ENCODE peak calls at places on chromosomes 6 and 20, in nine cellular contexts. W is Calu3; U is NCI-H510A treated with DMSO at 0.1 percent for 48 hours; J is skeletal muscle cell; Z is cerebellum; S is activated CD4-positive, CD25-positive, alpha-beta regulatory T cell; O is NCI-H748 treated with DMSO at 0.1 percent for 48 hours; Y is DMS153; Q is AG09319. F is an unnamed sample.

GRCh38 chr6:140440223-140440810 is 1065.9 kb upstream of the CITED2 start:
- DNase-seq in W (no peak), U (no peak), J (no peak), Z (no peak), S (no peak), O (no peak), Y (no peak), Q (no peak), F (no peak)

GRCh38 chr6:74167951-74168350 is 471.9 kb downstream of the CD109 start:
- DNase-seq in W (no peak), U (no peak), J (no peak), Z (no peak), S (no peak), O (no peak), Y (no peak), Q (no peak), F (no peak)

GRCh38 chr20:58623579-58624473 is 27.3 kb upstream of the STX16 start:
- DNase-seq in W (peak), U (no peak), J (peak), Z (peak), S (no peak), O (no peak), Y (no peak), Q (peak), F (no peak)

GRCh38 chr20:37406010-37406998 is 60.4 kb downstream of the SRC start:
- DNase-seq in W (peak), U (peak), J (no peak), Z (peak), S (no peak), O (no peak), Y (no peak), Q (no peak), F (peak)

GRCh38 chr6:45472383-45472782 is 94.6 kb upstream of the SUPT3H start:
- DNase-seq in W (no peak), U (no peak), J (peak), Z (no peak), S (no peak), O (no peak), Y (no peak), Q (no peak), F (no peak)

GRCh38 chr20:56872620-56873458 is 243.7 kb downstream of the TFAP2C start:
- DNase-seq in W (no peak), U (no peak), J (no peak), Z (no peak), S (no peak), O (no peak), Y (no peak), Q (no peak), F (no peak)

GRCh38 chr6:150547511-150548222 is 52.0 kb upstream of the PLEKHG1 start:
- DNase-seq in W (no peak), U (no peak), J (no peak), Z (no peak), S (no peak), O (no peak), Y (no peak), Q (no peak), F (no peak)

GRCh38 chr6:119241124-119241491 is 108.5 kb downstream of the MAN1A1 start:
- DNase-seq in W (no peak), U (peak), J (peak), Z (no peak), S (no peak), O (peak), Y (no peak), Q (peak), F (no peak)

GRCh38 chr6:137823826-137824501 is 43.1 kb upstream of the TNFAIP3 start:
- DNase-seq in W (no peak), U (peak), J (peak), Z (no peak), S (no peak), O (peak), Y (peak), Q (peak), F (no peak)

GRCh38 chr6:110173506-110174132 is 5.9 kb downstream of the WASF1 start:
- DNase-seq in W (no peak), U (no peak), J (no peak), Z (no peak), S (no peak), O (no peak), Y (no peak), Q (no peak), F (no peak)

GRCh38 chr6:39273394-39273793 is 40.8 kb downstream of the KCNK17 start:
- DNase-seq in W (no peak), U (no peak), J (no peak), Z (no peak), S (no peak), O (no peak), Y (no peak), Q (no peak), F (no peak)

GRCh38 chr6:128601060-128601459 is 80.7 kb upstream of the PTPRK start:
- DNase-seq in W (no peak), U (no peak), J (no peak), Z (no peak), S (no peak), O (peak), Y (peak), Q (no peak), F (no peak)

GRCh38 chr6:169965239-169965638 is 213.8 kb downstream of the ERMARD start:
- DNase-seq in W (no peak), U (no peak), J (no peak), Z (no peak), S (no peak), O (no peak), Y (no peak), Q (no peak), F (peak)

GRCh38 chr6:158011980-158012566 is 30.4 kb downstream of the SYNJ2 start:
- DNase-seq in W (no peak), U (no peak), J (no peak), Z (no peak), S (no peak), O (no peak), Y (no peak), Q (no peak), F (no peak)

GRCh38 chr6:7200598-7201443 is 93.1 kb downstream of the RREB1 start:
- DNase-seq in W (peak), U (peak), J (no peak), Z (no peak), S (no peak), O (peak), Y (peak), Q (no peak), F (no peak)

GRCh38 chr6:136930528-136930927 is 8.4 kb downstream of the SLC35D3 start:
- DNase-seq in W (no peak), U (no peak), J (no peak), Z (no peak), S (no peak), O (no peak), Y (no peak), Q (no peak), F (no peak)

GRCh38 chr6:43827898-43828297 is 57.9 kb downstream of the VEGFA start:
- DNase-seq in W (no peak), U (peak), J (no peak), Z (no peak), S (no peak), O (no peak), Y (no peak), Q (no peak), F (no peak)

GRCh38 chr6:26576929-26577719 is 19.6 kb upstream of the ABT1 start:
- DNase-seq in W (peak), U (no peak), J (no peak), Z (no peak), S (peak), O (no peak), Y (no peak), Q (peak), F (peak)

GRCh38 chr6:136547336-136547735 is 2.9 kb downstream of the MAP7 start:
- DNase-seq in W (no peak), U (peak), J (no peak), Z (peak), S (no peak), O (peak), Y (peak), Q (no peak), F (peak)

GRCh38 chr6:80341330-80341729 is 234.9 kb downstream of the BCKDHB start:
- DNase-seq in W (no peak), U (no peak), J (peak), Z (no peak), S (no peak), O (no peak), Y (no peak), Q (no peak), F (no peak)

GRCh38 chr6:125952764-125953501 is 3.6 kb upstream of the HINT3 start:
- DNase-seq in W (peak), U (peak), J (no peak), Z (no peak), S (no peak), O (no peak), Y (no peak), Q (no peak), F (no peak)

GRCh38 chr20:1302578-1303541 is 26.1 kb downstream of the SDCBP2 start:
- DNase-seq in W (no peak), U (no peak), J (no peak), Z (peak), S (no peak), O (no peak), Y (no peak), Q (no peak), F (peak)

GRCh38 chr20:33257237-33257636 is 21.4 kb downstream of the BPIFA1 start:
- DNase-seq in W (no peak), U (no peak), J (no peak), Z (no peak), S (no peak), O (no peak), Y (no peak), Q (no peak), F (no peak)

GRCh38 chr6:108616544-108616943 is 55.8 kb downstream of the FOXO3 start:
- DNase-seq in W (no peak), U (no peak), J (no peak), Z (no peak), S (no peak), O (no peak), Y (no peak), Q (no peak), F (no peak)

GRCh38 chr20:63265891-63266515 is 6.6 kb upstream of the ARFGAP1 start:
- DNase-seq in W (no peak), U (no peak), J (peak), Z (peak), S (no peak), O (no peak), Y (no peak), Q (peak), F (no peak)

GRCh38 chr20:37943501-37944455 is 40.9 kb downstream of the VSTM2L start:
- DNase-seq in W (no peak), U (no peak), J (no peak), Z (no peak), S (no peak), O (no peak), Y (no peak), Q (no peak), F (no peak)

GRCh38 chr20:56469077-56469449 is 636 bp downstream of the RTF2 start:
- DNase-seq in W (no peak), U (no peak), J (no peak), Z (no peak), S (no peak), O (no peak), Y (no peak), Q (no peak), F (no peak)

GRCh38 chr20:58306421-58307261 is 2.9 kb upstream of the RAB22A start:
- DNase-seq in W (peak), U (no peak), J (peak), Z (peak), S (peak), O (no peak), Y (peak), Q (no peak), F (no peak)

GRCh38 chr6:11214911-11215310 is 17.6 kb downstream of the NEDD9 start:
- DNase-seq in W (no peak), U (no peak), J (no peak), Z (no peak), S (no peak), O (no peak), Y (no peak), Q (no peak), F (peak)

GRCh38 chr6:157096522-157096921 is 226.8 kb downstream of the TMEM242 start:
- DNase-seq in W (no peak), U (no peak), J (no peak), Z (no peak), S (no peak), O (no peak), Y (no peak), Q (no peak), F (no peak)

GRCh38 chr20:61801428-61801827 is 264.3 kb downstream of the TAF4 start:
- DNase-seq in W (no peak), U (no peak), J (no peak), Z (no peak), S (no peak), O (no peak), Y (no peak), Q (no peak), F (no peak)

GRCh38 chr6:148231572-148231971 is 111.1 kb upstream of the SASH1 start:
- DNase-seq in W (no peak), U (no peak), J (no peak), Z (no peak), S (no peak), O (no peak), Y (no peak), Q (no peak), F (no peak)

GRCh38 chr6:38354033-38354373 is 285.7 kb downstream of the BTBD9 start:
- DNase-seq in W (no peak), U (no peak), J (no peak), Z (no peak), S (no peak), O (no peak), Y (no peak), Q (no peak), F (no peak)